ENCODE peak calls at places on chromosomes 5 and 9, in four cellular contexts. One of them, this sample, is unnamed.

GRCh38 chr9:110784309-110784708 is 115.7 kb downstream of the MUSK start:
- DNase-seq in HepG2: no peak
- DNase-seq in GM12878: no peak
- DNase-seq in K562: no peak
- DNase-seq in this sample: no peak

GRCh38 chr5:103646698-103647614 is 84.4 kb upstream of the NUDT12 start:
- DNase-seq in K562: no peak
- DNase-seq in GM12878: no peak
- DNase-seq in HepG2: no peak
- DNase-seq in this sample: no peak

GRCh38 chr9:107733530-107733907 is 243.9 kb upstream of the KLF4 start:
- DNase-seq in HepG2: no peak
- DNase-seq in GM12878: no peak
- DNase-seq in K562: no peak
- DNase-seq in this sample: no peak

GRCh38 chr9:92480332-92480771 is 2.0 kb downstream of the ASPN start:
- DNase-seq in GM12878: no peak
- DNase-seq in HepG2: no peak
- DNase-seq in K562: no peak
- DNase-seq in this sample: no peak

GRCh38 chr5:86807046-86807712 is 189.4 kb downstream of the COX7C start:
- DNase-seq in GM12878: no peak
- DNase-seq in K562: no peak
- DNase-seq in HepG2: no peak
- DNase-seq in this sample: no peak

GRCh38 chr5:150700298-150700599 is 613 bp downstream of the RBM22 start:
- DNase-seq in K562: no peak
- DNase-seq in HepG2: no peak
- DNase-seq in GM12878: no peak
- DNase-seq in this sample: no peak

GRCh38 chr5:77138981-77139380 is 51.9 kb upstream of the ZBED3 start:
- DNase-seq in GM12878: no peak
- DNase-seq in K562: no peak
- DNase-seq in HepG2: no peak
- DNase-seq in this sample: no peak

GRCh38 chr5:149011084-149011483 is 51.8 kb downstream of the SH3TC2 start:
- DNase-seq in K562: no peak
- DNase-seq in HepG2: no peak
- DNase-seq in GM12878: no peak
- DNase-seq in this sample: no peak

GRCh38 chr5:42930934-42931333 is 109.2 kb downstream of the ANXA2R start:
- DNase-seq in HepG2: no peak
- DNase-seq in K562: no peak
- DNase-seq in GM12878: no peak
- DNase-seq in this sample: no peak

GRCh38 chr5:111411321-111411720 is 101.0 kb downstream of the STARD4 start:
- DNase-seq in HepG2: no peak
- DNase-seq in K562: no peak
- DNase-seq in GM12878: no peak
- DNase-seq in this sample: no peak

GRCh38 chr9:133754187-133754586 is 16.0 kb upstream of the SARDH start:
- DNase-seq in GM12878: no peak
- DNase-seq in HepG2: no peak
- DNase-seq in K562: no peak
- DNase-seq in this sample: no peak

GRCh38 chr9:133747309-133747708 is 9.2 kb upstream of the SARDH start:
- DNase-seq in GM12878: no peak
- DNase-seq in K562: no peak
- DNase-seq in HepG2: no peak
- DNase-seq in this sample: no peak

GRCh38 chr9:133750927-133751649 is 12.9 kb upstream of the SARDH start:
- DNase-seq in GM12878: no peak
- DNase-seq in HepG2: no peak
- DNase-seq in K562: no peak
- DNase-seq in this sample: no peak

GRCh38 chr9:133758228-133758627 is 20.1 kb upstream of the SARDH start:
- DNase-seq in GM12878: no peak
- DNase-seq in HepG2: no peak
- DNase-seq in K562: no peak
- DNase-seq in this sample: no peak

DNA sequence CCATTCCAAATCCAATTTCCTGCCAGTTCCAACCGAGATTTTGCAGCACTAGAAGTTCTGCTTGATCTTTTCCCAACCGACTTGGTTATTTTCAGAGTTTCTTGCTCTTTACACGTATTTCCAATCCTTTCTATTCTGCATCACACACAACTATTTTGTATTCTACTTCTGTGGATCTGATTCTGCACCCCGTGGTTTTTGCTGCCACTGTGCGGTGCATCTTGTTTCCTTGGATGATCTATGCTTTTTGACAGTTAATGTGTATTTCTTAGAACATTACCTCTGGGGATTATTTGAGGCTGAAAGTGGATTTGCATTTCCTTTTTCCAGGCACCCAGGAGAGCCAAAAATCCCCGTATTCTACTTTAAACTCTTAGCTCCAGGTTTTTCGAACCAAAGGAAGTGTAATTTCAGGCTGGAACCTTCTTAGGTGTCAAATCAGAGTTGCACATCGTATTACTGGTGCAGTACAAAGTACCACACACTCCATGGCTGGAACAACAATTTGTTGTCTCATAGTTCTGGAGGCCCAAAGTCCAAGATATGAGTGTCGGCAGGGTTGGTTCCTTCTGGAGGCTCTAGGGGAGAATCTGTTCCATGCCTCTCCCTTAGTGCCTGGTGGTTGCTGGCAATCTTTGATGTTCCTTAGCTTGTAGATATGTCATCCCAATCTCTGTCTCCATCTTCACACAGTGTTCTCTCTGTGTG is 14.7 kb upstream of the SARDH start:
- DNase-seq in HepG2: peak
- DNase-seq in K562: no peak
- DNase-seq in GM12878: no peak
- DNase-seq in this sample: no peak
- TF ChIP-seq SP1 in HepG2: no peak
- TF ChIP-seq SP1 in K562: no peak
- TF ChIP-seq SP1 in GM12878: no peak
- TF ChIP-seq SP1 in this sample: no peak

GRCh38 chr5:168568738-168569137 is 10.4 kb downstream of the PANK3 start:
- DNase-seq in K562: no peak
- DNase-seq in GM12878: no peak
- DNase-seq in HepG2: no peak
- DNase-seq in this sample: no peak
- TF ChIP-seq TARDBP in K562: no peak
- TF ChIP-seq TARDBP in GM12878: no peak
- TF ChIP-seq TARDBP in HepG2: no peak
- TF ChIP-seq TARDBP in this sample: no peak

GRCh38 chr9:83620841-83621636 is 1.9 kb upstream of the IDNK start:
- DNase-seq in HepG2: peak
- DNase-seq in GM12878: no peak
- DNase-seq in K562: peak
- DNase-seq in this sample: peak

GRCh38 chr9:83622433-83622813 is 520 bp upstream of the IDNK start:
- DNase-seq in K562: no peak
- DNase-seq in GM12878: no peak
- DNase-seq in HepG2: no peak
- DNase-seq in this sample: no peak

GRCh38 chr9:83622814-83623633 is at the start of gene IDNK:
- DNase-seq in HepG2: peak
- DNase-seq in K562: peak
- DNase-seq in GM12878: no peak
- DNase-seq in this sample: peak

GRCh38 chr9:83625120-83625710 is 2.3 kb downstream of the IDNK start:
- DNase-seq in HepG2: no peak
- DNase-seq in GM12878: no peak
- DNase-seq in K562: no peak
- DNase-seq in this sample: no peak

GRCh38 chr9:83623634-83623991 is 670 bp downstream of the IDNK start:
- DNase-seq in HepG2: peak
- DNase-seq in K562: peak
- DNase-seq in GM12878: no peak
- DNase-seq in this sample: no peak
- TF ChIP-seq SP1 in HepG2: no peak
- TF ChIP-seq SP1 in K562: no peak
- TF ChIP-seq SP1 in GM12878: no peak
- TF ChIP-seq SP1 in this sample: no peak

DNA sequence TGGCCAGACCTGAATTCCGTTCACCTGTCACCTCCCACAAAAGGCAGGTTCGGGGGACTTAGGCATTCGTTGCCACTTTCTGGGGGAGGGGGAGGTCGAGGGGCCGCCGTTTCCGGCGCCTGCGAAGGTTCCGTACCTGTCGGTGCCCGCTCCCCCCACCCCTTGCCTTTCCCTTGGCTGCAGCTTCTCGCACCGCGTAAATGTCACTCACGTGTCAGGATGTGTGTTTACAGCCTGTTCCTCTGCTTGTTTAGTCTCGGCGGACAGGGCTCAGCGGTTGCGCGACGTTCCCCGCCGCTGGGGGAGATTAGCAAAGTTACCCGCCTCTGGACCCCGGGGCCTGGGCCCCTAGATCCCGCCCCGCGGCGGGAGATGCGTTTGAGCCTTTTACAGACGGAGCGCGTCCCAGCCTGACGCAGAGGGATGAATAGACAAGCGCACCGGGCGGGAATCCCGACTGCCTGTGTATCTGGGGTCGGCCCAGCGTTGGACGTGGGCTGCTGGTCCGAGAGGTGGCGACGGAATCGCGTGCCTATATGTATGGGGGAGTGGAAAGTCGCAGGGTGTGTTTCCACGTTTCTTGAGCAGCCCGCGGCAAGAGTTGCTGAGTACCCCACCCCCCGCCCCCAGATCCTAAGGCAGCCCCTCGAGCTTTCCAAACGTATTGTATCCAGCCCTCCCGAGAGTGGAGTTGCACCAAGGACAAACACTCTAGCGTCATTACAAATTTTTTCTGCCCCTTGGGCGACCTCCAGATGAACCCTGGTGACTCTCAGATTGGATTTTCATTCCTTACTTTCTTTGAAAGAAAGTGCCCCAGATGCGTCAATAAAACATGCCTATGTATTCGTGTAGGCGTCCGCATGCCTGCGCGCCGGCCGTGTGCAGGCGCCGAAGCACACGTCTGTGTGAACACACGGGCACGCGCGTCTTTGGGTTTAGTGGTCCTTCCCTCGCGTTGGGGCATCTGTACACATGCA is 2.4 kb upstream of the LHX2 start:
- DNase-seq in HepG2: no peak
- DNase-seq in K562: no peak
- DNase-seq in GM12878: no peak
- DNase-seq in this sample: peak
- TF ChIP-seq TARDBP in HepG2: no peak
- TF ChIP-seq TARDBP in K562: no peak
- TF ChIP-seq TARDBP in GM12878: no peak
- TF ChIP-seq TARDBP in this sample: no peak

DNA sequence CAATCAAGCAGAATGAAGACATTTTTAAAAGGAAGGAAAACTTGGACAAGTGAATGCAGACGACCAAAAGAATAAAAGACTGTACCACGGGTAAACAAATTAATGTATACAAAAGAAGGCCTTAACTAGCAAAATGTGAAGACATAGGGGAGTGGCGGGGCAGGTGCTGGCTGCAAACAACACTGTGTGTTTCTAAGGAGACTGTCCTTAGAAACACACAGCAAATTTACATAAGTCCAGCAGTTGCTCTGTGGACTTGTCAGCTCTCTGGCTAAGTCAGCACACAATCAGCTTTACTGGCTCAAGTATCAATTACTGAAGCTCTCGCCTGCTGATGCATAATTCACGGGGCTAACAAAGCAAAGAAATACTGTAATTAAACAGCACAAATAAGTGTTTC is 24.8 kb downstream of the PTBP3 start:
- DNase-seq in GM12878: no peak
- DNase-seq in K562: no peak
- DNase-seq in HepG2: peak
- DNase-seq in this sample: peak
- TF ChIP-seq SP1 in GM12878: no peak
- TF ChIP-seq SP1 in K562: no peak
- TF ChIP-seq SP1 in HepG2: no peak
- TF ChIP-seq SP1 in this sample: no peak

GRCh38 chr5:121350493-121350892 is 501.2 kb upstream of the FTMT start:
- DNase-seq in GM12878: no peak
- DNase-seq in K562: no peak
- DNase-seq in HepG2: no peak
- DNase-seq in this sample: no peak
- TF ChIP-seq TARDBP in GM12878: no peak
- TF ChIP-seq TARDBP in K562: no peak
- TF ChIP-seq TARDBP in HepG2: no peak
- TF ChIP-seq TARDBP in this sample: no peak

GRCh38 chr5:29561564-29561963 is 1631.9 kb upstream of the CDH6 start:
- DNase-seq in GM12878: no peak
- DNase-seq in HepG2: no peak
- DNase-seq in K562: no peak
- DNase-seq in this sample: no peak
- TF ChIP-seq SP1 in GM12878: no peak
- TF ChIP-seq SP1 in HepG2: no peak
- TF ChIP-seq SP1 in K562: no peak
- TF ChIP-seq SP1 in this sample: no peak

GRCh38 chr5:134561871-134562296 is 36.4 kb downstream of the JADE2 start:
- DNase-seq in HepG2: peak
- DNase-seq in K562: peak
- DNase-seq in GM12878: no peak
- DNase-seq in this sample: peak
- TF ChIP-seq TARDBP in HepG2: no peak
- TF ChIP-seq TARDBP in K562: no peak
- TF ChIP-seq TARDBP in GM12878: no peak
- TF ChIP-seq TARDBP in this sample: no peak

This sample was measured in HEK293T.